ENCODE peak calls at places on chromosome 9, in six cellular contexts. A is ELR, L is left ventricle myocardium inferior, B is fibroblast of mammary gland, Y is NCI-H460, V is K562. C is an unnamed sample.

GRCh38 chr9:99023229-99023628 is 79.5 kb downstream of the COL15A1 start:
- DNase-seq in Y (no peak), B (no peak), V (no peak), L (no peak), A (no peak), C (no peak)

GRCh38 chr9:12716823-12717222 is 23.6 kb downstream of the TYRP1 start:
- DNase-seq in A (peak; percentile 23), L (no peak), V (no peak), Y (no peak), B (no peak), C (no peak)

GRCh38 chr9:127561491-127562270 is 50.4 kb upstream of the STXBP1 start:
- DNase-seq in L (peak; percentile 74), Y (peak; percentile 96), A (peak; percentile 100), B (peak; percentile 99), V (peak; percentile 83), C (no peak)

GRCh38 chr9:134318941-134319305 is 7.3 kb upstream of the RXRA start:
- DNase-seq in Y (no peak), A (no peak), B (no peak), V (no peak), L (peak; percentile 5), C (no peak)

GRCh38 chr9:14616188-14616982 is 76.8 kb downstream of the ZDHHC21 start:
- DNase-seq in L (no peak), Y (peak; percentile 45), B (peak; percentile 77), V (peak; percentile 16), A (peak; percentile 75), C (peak; percentile 39)

GRCh38 chr9:89359636-89360315 is 41.5 kb downstream of the SECISBP2 start:
- DNase-seq in V (no peak), L (no peak), A (peak; percentile 11), Y (no peak), B (peak; percentile 65), C (no peak)

GRCh38 chr9:92385474-92385873 is 18.9 kb downstream of the OGN start:
- DNase-seq in Y (no peak), B (peak; percentile 38), L (no peak), A (peak; percentile 25), V (no peak), C (no peak)

GRCh38 chr9:61671276-61671973 is 481.6 kb downstream of the SPATA31A7 start:
- DNase-seq in A (no peak), B (no peak), Y (no peak), V (no peak), L (no peak), C (no peak)

GRCh38 chr9:105150991-105151685 is 93.3 kb upstream of the SLC44A1 start:
- DNase-seq in A (peak; percentile 79), B (peak; percentile 57), Y (no peak), L (no peak), V (no peak), C (no peak)

C was measured in HepG2.